ENCODE peak calls at places on chromosomes 4 and X, in four cellular contexts. One of them, this sample, is unnamed.

GRCh38 chr4:82388405-82388804 is 14.6 kb upstream of the HNRNPD start:
- DNase-seq in GM23338: no peak
- DNase-seq in K562: no peak
- DNase-seq in sigmoid colon: no peak
- DNase-seq in this sample: no peak

GRCh38 chr4:53592686-53593641 is 1.7 kb upstream of the LNX1 start:
- DNase-seq in K562: peak
- DNase-seq in sigmoid colon: no peak
- DNase-seq in GM23338: peak
- DNase-seq in this sample: no peak

GRCh38 chrX:1355131-1355799 is 18.7 kb downstream of the IL3RA start:
- DNase-seq in sigmoid colon: no peak
- DNase-seq in GM23338: peak
- DNase-seq in K562: no peak
- DNase-seq in this sample: no peak

GRCh38 chrX:118177708-118178107 is 61.1 kb upstream of the KLHL13 start:
- DNase-seq in K562: no peak
- DNase-seq in GM23338: no peak
- DNase-seq in sigmoid colon: no peak
- DNase-seq in this sample: no peak

GRCh38 chr4:126777649-126778048 is 855.1 kb upstream of the INTU start:
- DNase-seq in sigmoid colon: no peak
- DNase-seq in K562: peak
- DNase-seq in GM23338: no peak
- DNase-seq in this sample: no peak

GRCh38 chrX:127313638-127314037 is 494.1 kb downstream of the PRR32 start:
- DNase-seq in GM23338: no peak
- DNase-seq in sigmoid colon: no peak
- DNase-seq in K562: no peak
- DNase-seq in this sample: no peak

GRCh38 chr4:112807999-112808398 is 171.1 kb downstream of the LARP7 start:
- DNase-seq in sigmoid colon: no peak
- DNase-seq in GM23338: no peak
- DNase-seq in K562: no peak
- DNase-seq in this sample: no peak

GRCh38 chrX:101078716-101079115 is at the start of gene TMEM35A:
- DNase-seq in GM23338: peak
- DNase-seq in sigmoid colon: no peak
- DNase-seq in K562: no peak
- DNase-seq in this sample: no peak

GRCh38 chr4:149572711-149573110 is 242.9 kb downstream of the IQCM start:
- DNase-seq in GM23338: no peak
- DNase-seq in K562: no peak
- DNase-seq in sigmoid colon: no peak
- DNase-seq in this sample: no peak

GRCh38 chr4:142281999-142282398 is 564.1 kb downstream of the INPP4B start:
- DNase-seq in GM23338: no peak
- DNase-seq in sigmoid colon: no peak
- DNase-seq in K562: no peak
- DNase-seq in this sample: no peak

GRCh38 chr4:147837435-147837834 is 105.5 kb downstream of the ARHGAP10 start:
- DNase-seq in K562: no peak
- DNase-seq in sigmoid colon: no peak
- DNase-seq in GM23338: peak
- DNase-seq in this sample: peak

GRCh38 chr4:186695392-186695791 is 28.3 kb downstream of the FAT1 start:
- DNase-seq in sigmoid colon: no peak
- DNase-seq in GM23338: no peak
- DNase-seq in K562: no peak
- DNase-seq in this sample: no peak

GRCh38 chrX:18676470-18676869 is 4.6 kb upstream of the RS1 start:
- DNase-seq in sigmoid colon: no peak
- DNase-seq in K562: peak
- DNase-seq in GM23338: peak
- DNase-seq in this sample: peak

GRCh38 chr4:2823671-2824328 is 19.8 kb upstream of the ADD1 start:
- DNase-seq in GM23338: no peak
- DNase-seq in K562: no peak
- DNase-seq in sigmoid colon: peak
- DNase-seq in this sample: no peak

GRCh38 chrX:73268463-73268862 is 53.8 kb upstream of the NAP1L2 start:
- DNase-seq in GM23338: no peak
- DNase-seq in K562: no peak
- DNase-seq in sigmoid colon: no peak
- DNase-seq in this sample: no peak

GRCh38 chrX:42495139-42495538 is 282.8 kb downstream of the PPP1R2C start:
- DNase-seq in K562: no peak
- DNase-seq in sigmoid colon: no peak
- DNase-seq in GM23338: no peak
- DNase-seq in this sample: no peak

GRCh38 chrX:153924149-153924861 is 1.8 kb downstream of the ARHGAP4 start:
- DNase-seq in GM23338: peak
- DNase-seq in sigmoid colon: no peak
- DNase-seq in K562: peak
- DNase-seq in this sample: peak

GRCh38 chr4:180513076-180513475 is 1730.1 kb upstream of the TENM3 start:
- DNase-seq in sigmoid colon: no peak
- DNase-seq in K562: no peak
- DNase-seq in GM23338: no peak
- DNase-seq in this sample: no peak

GRCh38 chrX:138748480-138748879 is 37.0 kb upstream of the FGF13 start:
- DNase-seq in GM23338: peak
- DNase-seq in sigmoid colon: no peak
- DNase-seq in K562: peak
- DNase-seq in this sample: no peak

GRCh38 chrX:9682456-9682855 is 83.2 kb downstream of the GPR143 start:
- DNase-seq in K562: no peak
- DNase-seq in sigmoid colon: no peak
- DNase-seq in GM23338: peak
- DNase-seq in this sample: no peak

DNA sequence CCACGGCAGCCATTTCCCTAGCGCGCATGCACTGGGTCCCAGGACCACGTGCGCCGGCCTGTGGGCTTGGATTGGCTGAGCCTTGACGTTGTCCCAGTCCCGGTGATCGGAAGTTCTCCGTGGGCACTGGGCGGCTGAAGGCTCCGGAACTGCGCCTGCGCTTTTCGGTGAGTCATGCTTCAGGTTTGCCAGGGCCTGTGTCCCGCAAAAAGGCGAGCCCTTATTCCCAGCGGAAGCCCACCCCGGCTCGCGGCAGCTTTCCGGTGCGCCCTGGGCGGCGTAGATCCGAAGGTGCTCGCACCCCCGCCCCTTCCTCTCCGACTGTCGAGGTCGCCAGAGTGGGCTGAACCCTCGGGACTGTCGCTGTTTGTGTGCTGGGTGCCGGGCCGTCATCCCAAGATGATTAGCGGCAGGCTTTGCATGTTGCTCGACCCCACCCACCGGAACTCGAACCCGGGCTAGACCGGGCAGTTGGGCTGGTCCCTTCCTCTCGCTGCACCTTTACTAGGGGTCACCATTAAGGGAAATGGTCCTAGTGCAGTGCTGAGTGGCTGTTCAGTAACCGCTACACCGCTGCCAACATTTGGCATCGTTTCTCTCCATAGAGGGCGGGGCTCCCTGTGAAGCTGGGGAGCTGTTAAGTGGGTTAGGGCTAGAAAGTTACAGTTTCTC is at the start of gene TCEANC:
- DNase-seq in K562: peak
- DNase-seq in sigmoid colon: peak
- DNase-seq in GM23338: peak
- DNase-seq in this sample: peak
- TF ChIP-seq POLR2AphosphoS5 in K562: peak
- TF ChIP-seq POLR2AphosphoS5 in sigmoid colon: peak
- TF ChIP-seq POLR2AphosphoS5 in GM23338: peak
- TF ChIP-seq POLR2AphosphoS5 in this sample: peak

DNA sequence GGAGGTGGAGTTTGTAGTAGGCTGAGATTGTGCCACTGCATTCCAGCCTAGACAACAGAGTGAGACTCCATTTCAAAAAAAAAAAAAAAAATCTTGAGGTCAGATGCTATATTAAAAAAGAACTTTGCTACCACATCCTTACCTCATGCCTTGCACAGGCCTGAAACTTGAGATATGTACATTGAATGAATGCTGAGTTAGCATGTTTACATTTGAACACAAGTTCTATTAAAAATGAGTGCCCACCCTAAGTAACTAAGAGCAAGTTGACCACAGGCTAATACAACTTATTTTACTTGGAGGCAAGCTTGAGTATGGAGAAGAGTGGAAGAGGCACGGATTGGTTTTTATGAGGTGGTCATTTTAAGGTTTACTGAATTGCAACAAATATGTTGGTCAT is 276.6 kb upstream of the GATB start:
- DNase-seq in sigmoid colon: no peak
- DNase-seq in K562: no peak
- DNase-seq in GM23338: no peak
- DNase-seq in this sample: no peak
- TF ChIP-seq POLR2AphosphoS5 in sigmoid colon: no peak
- TF ChIP-seq POLR2AphosphoS5 in K562: no peak
- TF ChIP-seq POLR2AphosphoS5 in GM23338: no peak
- TF ChIP-seq POLR2AphosphoS5 in this sample: no peak

DNA sequence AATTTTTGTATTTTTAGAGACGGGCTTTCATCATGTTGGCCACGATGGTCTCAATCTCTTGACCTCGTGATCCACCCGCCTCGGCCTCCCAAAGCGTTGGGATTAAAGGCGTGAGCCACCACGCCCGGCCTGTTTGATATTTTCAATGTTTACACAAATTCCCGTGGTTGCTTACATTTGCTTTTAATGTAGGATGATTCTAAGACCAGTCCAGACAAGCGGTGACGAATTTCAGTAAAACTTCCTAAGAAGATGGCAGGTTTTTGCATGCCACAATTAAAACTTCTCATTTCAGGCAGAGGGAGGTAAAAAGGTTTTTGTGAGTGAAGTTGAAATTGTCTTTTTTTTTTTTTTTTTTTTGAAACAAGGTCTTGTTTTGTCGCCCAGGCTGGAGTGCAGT is 41.4 kb upstream of the RBPJ start:
- DNase-seq in sigmoid colon: no peak
- DNase-seq in GM23338: no peak
- DNase-seq in K562: no peak
- DNase-seq in this sample: no peak
- TF ChIP-seq POLR2AphosphoS5 in sigmoid colon: no peak
- TF ChIP-seq POLR2AphosphoS5 in GM23338: no peak
- TF ChIP-seq POLR2AphosphoS5 in K562: no peak
- TF ChIP-seq POLR2AphosphoS5 in this sample: no peak

GRCh38 chrX:119606508-119607389 is 525 bp upstream of the NKRF start:
- DNase-seq in GM23338: no peak
- DNase-seq in K562: no peak
- DNase-seq in sigmoid colon: no peak
- DNase-seq in this sample: no peak
- TF ChIP-seq POLR2AphosphoS5 in GM23338: no peak
- TF ChIP-seq POLR2AphosphoS5 in K562: no peak
- TF ChIP-seq POLR2AphosphoS5 in sigmoid colon: peak
- TF ChIP-seq POLR2AphosphoS5 in this sample: peak

DNA sequence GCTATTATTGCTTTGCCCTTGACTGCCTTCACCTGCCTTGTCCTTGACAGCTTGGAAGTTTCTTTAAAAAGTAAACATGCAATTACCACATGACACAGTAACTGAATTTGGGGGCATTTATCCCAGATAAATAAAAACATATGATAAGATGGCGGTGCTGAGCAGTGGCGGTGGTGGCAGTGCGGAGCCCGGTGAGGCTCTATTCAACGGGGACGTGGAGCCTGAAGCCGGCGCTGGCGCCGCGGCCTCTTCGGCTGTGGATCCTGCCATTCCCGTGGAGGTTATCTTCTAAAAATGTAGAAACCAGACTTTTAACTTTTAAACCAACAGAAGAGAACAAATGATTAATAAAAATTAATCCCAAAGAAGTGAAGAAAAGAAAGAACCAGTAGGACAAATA is 59.7 kb upstream of the ZDHHC15 start:
- DNase-seq in sigmoid colon: no peak
- DNase-seq in K562: no peak
- DNase-seq in GM23338: no peak
- DNase-seq in this sample: no peak
- TF ChIP-seq POLR2AphosphoS5 in sigmoid colon: no peak
- TF ChIP-seq POLR2AphosphoS5 in K562: no peak
- TF ChIP-seq POLR2AphosphoS5 in GM23338: no peak
- TF ChIP-seq POLR2AphosphoS5 in this sample: no peak

DNA sequence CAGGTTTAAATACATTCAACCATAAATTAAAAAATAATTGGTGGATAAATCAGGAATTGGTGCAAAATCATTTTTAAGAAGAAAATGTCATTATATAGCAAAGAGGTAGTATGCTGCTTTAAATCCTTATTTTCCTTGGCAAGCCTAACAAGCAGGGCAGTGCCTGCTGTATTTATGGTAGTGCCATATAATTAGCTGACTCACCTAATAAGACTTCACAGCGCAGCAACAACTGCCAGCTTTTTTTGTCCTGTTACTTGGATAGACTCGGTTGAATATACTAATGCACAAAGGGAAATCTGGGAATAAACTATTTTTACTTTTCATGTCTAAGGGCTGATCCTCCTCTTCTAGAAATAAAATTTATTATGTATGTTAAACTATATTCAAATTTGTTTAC is 99.1 kb downstream of the SNCA start:
- DNase-seq in sigmoid colon: no peak
- DNase-seq in GM23338: no peak
- DNase-seq in K562: no peak
- DNase-seq in this sample: no peak
- TF ChIP-seq POLR2AphosphoS5 in sigmoid colon: no peak
- TF ChIP-seq POLR2AphosphoS5 in GM23338: no peak
- TF ChIP-seq POLR2AphosphoS5 in K562: no peak
- TF ChIP-seq POLR2AphosphoS5 in this sample: no peak

GRCh38 chrX:38305971-38306370 is 21.3 kb downstream of the RPGR start:
- DNase-seq in sigmoid colon: no peak
- DNase-seq in GM23338: no peak
- DNase-seq in K562: no peak
- DNase-seq in this sample: peak
- TF ChIP-seq POLR2AphosphoS5 in sigmoid colon: peak
- TF ChIP-seq POLR2AphosphoS5 in GM23338: no peak
- TF ChIP-seq POLR2AphosphoS5 in K562: no peak
- TF ChIP-seq POLR2AphosphoS5 in this sample: no peak

GRCh38 chrX:7083468-7084396 is 63.8 kb upstream of the STS start:
- DNase-seq in sigmoid colon: no peak
- DNase-seq in GM23338: no peak
- DNase-seq in K562: no peak
- DNase-seq in this sample: no peak
- TF ChIP-seq POLR2AphosphoS5 in sigmoid colon: no peak
- TF ChIP-seq POLR2AphosphoS5 in GM23338: no peak
- TF ChIP-seq POLR2AphosphoS5 in K562: no peak
- TF ChIP-seq POLR2AphosphoS5 in this sample: no peak

This sample was measured in HepG2.